ENCODE peak calls at places on chromosomes 16 and 17, in four cellular contexts. C, M, S and N are unnamed samples. For H3K27me3, the result is how much of the 10 kb centered on the place peaks cover.

GRCh38 chr16:60271382-60272180 is 1537.5 kb upstream of the GOT2 start:
- DNase-seq in C (no peak), S (no peak), M (no peak), N (no peak)

GRCh38 chr16:3467920-3468319 is 24.4 kb downstream of the NAA60 start:
- DNase-seq in S (no peak), C (no peak), M (no peak), N (peak)

GRCh38 chr16:61879-62281 is 8.3 kb downstream of the SNRNP25 start:
- DNase-seq in S (peak), M (peak), C (no peak), N (no peak)

GRCh38 chr16:89953671-89954406 is 5.3 kb downstream of the DEF8 start:
- DNase-seq in C (no peak), M (peak), S (no peak), N (no peak)

GRCh38 chr17:63961355-63962207 is 11.1 kb downstream of the SCN4A start:
- DNase-seq in M (peak), C (peak), S (no peak), N (peak)

GRCh38 chr16:83561876-83562275 is 245.9 kb upstream of the HSBP1 start:
- DNase-seq in S (no peak), C (peak), M (no peak), N (no peak)

GRCh38 chr17:37725601-37726146 is 19.2 kb downstream of the HNF1B start:
- DNase-seq in C (peak), S (no peak), M (peak), N (no peak)

GRCh38 chr17:57281887-57282653 is 25.7 kb downstream of the MSI2 start:
- DNase-seq in S (no peak), M (no peak), C (no peak), N (no peak)

GRCh38 chr16:49434733-49435132 is 61.1 kb downstream of the C16orf78 start:
- DNase-seq in C (no peak), S (peak), M (no peak), N (no peak)

GRCh38 chr17:30521766-30522165 is 44.6 kb downstream of the GOSR1 start:
- DNase-seq in S (no peak), C (no peak), M (no peak), N (no peak)

GRCh38 chr17:6970992-6971391 is 24.9 kb upstream of the ALOX12 start:
- DNase-seq in C (no peak), S (no peak), M (no peak), N (no peak)

GRCh38 chr16:11836653-11837244 is 14.6 kb downstream of the RSL1D1 start:
- DNase-seq in M (no peak), C (no peak), S (peak), N (peak)

GRCh38 chr17:73281926-73282325 is 20.2 kb upstream of the CPSF4L start:
- DNase-seq in M (no peak), S (no peak), C (no peak), N (no peak)

GRCh38 chr17:39002991-39003715 is 36.0 kb upstream of the FBXO47 start:
- DNase-seq in C (no peak), M (peak), S (no peak), N (no peak)

GRCh38 chr16:75252946-75253911 is 1.8 kb upstream of the BCAR1 start:
- DNase-seq in S (peak), C (peak), M (no peak), N (no peak)

GRCh38 chr17:75693500-75694481 is 26.7 kb downstream of the SAP30BP start:
- DNase-seq in M (peak), C (peak), S (peak), N (peak)

GRCh38 chr16:23149993-23150364 is 727 bp upstream of the USP31 start:
- DNase-seq in S (no peak), C (no peak), M (no peak), N (no peak)

GRCh38 chr16:80936410-80936809 is 70.3 kb downstream of the CMC2 start:
- DNase-seq in C (no peak), S (no peak), M (no peak), N (peak)

GRCh38 chr17:64661731-64661980 is 451 bp downstream of the SMURF2 start:
- DNase-seq in S (no peak), M (no peak), C (no peak), N (no peak)

GRCh38 chr17:58564971-58565370 is 50.5 kb upstream of the MTMR4 start:
- DNase-seq in C (no peak), M (no peak), S (no peak), N (no peak)

GRCh38 chr16:4261557-4262172 is 11.2 kb downstream of the TFAP4 start:
- DNase-seq in S (no peak), C (peak), M (no peak), N (no peak)

GRCh38 chr17:78341559-78342437 is 18.1 kb downstream of the SOCS3 start:
- DNase-seq in C (peak), S (peak), M (peak), N (peak)

GRCh38 chr16:46688101-46688656 is 799 bp downstream of the VPS35 start:
- DNase-seq in S (peak), C (no peak), M (no peak), N (peak)

GRCh38 chr17:50078430-50078829 is 16.7 kb upstream of the PDK2 start:
- DNase-seq in C (no peak), S (no peak), M (no peak), N (no peak)

GRCh38 chr16:58644765-58645487 is 15.3 kb upstream of the CNOT1 start:
- DNase-seq in M (no peak), C (no peak), S (no peak), N (peak)

GRCh38 chr16:57045694-57046381 is 46.5 kb upstream of the CPNE2 start:
- DNase-seq in M (peak), S (peak), C (peak), N (peak)

DNA sequence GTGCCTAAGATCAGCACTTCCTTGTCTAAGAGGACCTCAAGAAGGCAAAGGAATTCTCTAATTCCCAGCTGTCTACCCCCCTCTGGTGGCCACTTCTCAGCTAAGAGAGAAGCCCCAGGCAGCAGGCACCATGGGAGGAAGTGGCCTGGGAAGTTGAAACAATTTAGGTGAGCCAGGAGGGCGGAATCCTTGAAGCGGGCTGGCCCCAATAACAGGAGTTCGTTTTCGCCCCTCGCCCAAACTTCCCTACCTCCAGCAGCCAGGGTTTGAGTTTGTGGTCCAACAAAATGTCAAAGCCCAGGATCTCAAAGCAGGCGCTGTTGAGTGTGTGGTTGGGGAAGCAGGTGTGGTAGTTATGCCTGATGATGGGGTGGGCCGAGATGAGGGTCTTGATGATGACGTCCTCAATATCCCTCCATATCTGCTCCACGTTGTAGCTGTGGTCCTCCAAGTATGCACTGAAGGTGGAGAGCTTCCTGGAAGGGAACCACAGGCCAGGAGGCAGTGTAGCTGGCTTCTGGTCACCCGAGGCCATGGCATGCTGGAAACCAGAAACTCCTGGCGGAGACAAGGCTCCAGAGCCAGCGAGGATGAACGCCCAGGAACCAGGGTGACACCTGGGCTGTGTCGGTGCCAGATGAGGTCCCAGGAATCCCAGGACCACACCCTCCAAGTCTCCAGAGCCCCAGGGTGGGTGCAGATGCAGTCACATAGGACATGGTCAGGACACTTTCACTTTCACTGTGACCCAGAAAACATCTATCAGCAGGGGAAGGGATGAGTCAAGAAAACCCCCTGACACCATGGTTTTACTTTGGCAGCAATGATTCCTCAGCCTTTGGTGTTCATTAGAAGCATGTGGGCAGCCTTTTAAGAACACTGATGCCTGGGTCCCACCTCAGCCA is 25.6 kb downstream of the TTLL6 start:
- DNase-seq in M (peak), C (peak), S (no peak), N (peak)
- H3K4me3 ChIP-seq in M (no peak), C (no peak), S (no peak), N (no peak)

GRCh38 chr16:54937673-54938350 is 7.1 kb downstream of the IRX5 start:
- DNase-seq in M (no peak), S (no peak), C (no peak), N (no peak)
- H3K27me3 ChIP-seq in M (half or more), S (half or more), C (half or more), N (under half)

GRCh38 chr17:17206149-17206912 is at the start of gene PLD6:
- DNase-seq in M (peak), C (no peak), S (peak), N (peak)

GRCh38 chr17:17205368-17206148 is 575 bp downstream of the PLD6 start:
- DNase-seq in C (no peak), M (peak), S (peak), N (peak)

GRCh38 chr17:17203173-17203730 is 2.9 kb downstream of the PLD6 start:
- DNase-seq in C (no peak), S (no peak), M (no peak), N (no peak)

GRCh38 chr17:17204041-17204591 is 2.0 kb downstream of the PLD6 start:
- DNase-seq in M (no peak), S (no peak), C (no peak), N (no peak)

DNA sequence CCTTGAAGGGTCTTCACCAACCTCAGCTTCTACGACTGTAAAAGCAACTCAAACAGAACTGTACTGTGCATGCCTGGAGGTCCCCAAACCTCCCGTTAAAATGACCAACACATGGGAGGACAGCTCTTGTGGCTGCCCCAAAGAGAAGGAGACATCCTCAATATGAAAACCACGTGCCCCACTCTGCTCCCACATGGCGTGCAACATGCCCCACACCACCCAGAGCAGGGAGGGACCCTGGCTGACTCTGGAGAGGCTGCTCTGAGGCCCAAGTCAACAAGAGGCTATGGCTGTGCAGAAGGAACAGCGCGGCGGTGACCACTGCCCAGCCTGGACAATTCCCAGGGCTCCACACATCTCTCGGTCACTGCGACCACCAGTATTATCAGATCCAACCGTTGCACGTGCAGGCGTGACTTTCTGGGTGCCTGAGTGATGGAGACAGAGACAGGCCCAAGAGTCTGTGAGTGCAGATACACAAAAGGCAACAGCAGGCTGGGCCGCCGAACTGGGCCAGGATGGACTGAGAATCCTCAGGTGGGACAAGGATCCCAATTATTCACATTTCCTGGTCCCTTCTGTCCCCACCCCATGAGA is 1.4 kb downstream of the PLD6 start:
- DNase-seq in C (no peak), S (no peak), M (no peak), N (no peak)
- H3K4me3 ChIP-seq in C (no peak), S (peak), M (peak), N (peak)

DNA sequence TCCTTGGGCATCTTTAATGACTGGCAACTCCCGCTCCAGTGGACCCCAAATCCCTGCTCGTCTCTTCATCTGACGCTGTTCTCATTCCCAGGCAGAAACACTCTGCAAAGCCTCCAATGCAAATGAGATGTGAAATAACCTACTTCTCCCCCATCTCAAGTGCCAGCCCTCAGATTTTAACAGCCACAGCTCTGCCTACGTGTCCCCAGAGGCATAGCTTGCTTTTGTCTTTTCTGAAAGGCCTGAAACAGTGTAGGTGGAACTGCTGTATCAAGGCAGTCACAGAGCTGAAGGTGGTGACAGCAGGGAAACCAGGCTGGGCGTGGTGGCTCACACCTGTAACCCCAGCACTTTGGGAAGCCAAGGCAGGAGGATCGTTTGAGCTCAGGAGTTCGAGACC is 14.7 kb downstream of the RPH3AL start:
- DNase-seq in C (no peak), M (no peak), S (peak), N (no peak)
- H3K27me3 ChIP-seq in C (under half), M (under half), S (under half), N (under half)

GRCh38 chr16:87560428-87561199 is 41.7 kb upstream of the JPH3 start:
- DNase-seq in C (no peak), S (no peak), M (no peak), N (no peak)
- H3K4me3 ChIP-seq in C (no peak), S (no peak), M (no peak), N (no peak)

GRCh38 chr17:34607917-34608316 is 28.5 kb downstream of the TMEM132E start:
- DNase-seq in C (no peak), S (no peak), M (no peak), N (no peak)

GRCh38 chr17:34606721-34607120 is 27.3 kb downstream of the TMEM132E start:
- DNase-seq in M (no peak), C (no peak), S (no peak), N (no peak)

GRCh38 chr17:34610506-34610905 is 31.1 kb downstream of the TMEM132E start:
- DNase-seq in S (no peak), M (no peak), C (no peak), N (no peak)

GRCh38 chr17:34610038-34610437 is 30.7 kb downstream of the TMEM132E start:
- DNase-seq in M (no peak), C (no peak), S (no peak), N (no peak)

DNA sequence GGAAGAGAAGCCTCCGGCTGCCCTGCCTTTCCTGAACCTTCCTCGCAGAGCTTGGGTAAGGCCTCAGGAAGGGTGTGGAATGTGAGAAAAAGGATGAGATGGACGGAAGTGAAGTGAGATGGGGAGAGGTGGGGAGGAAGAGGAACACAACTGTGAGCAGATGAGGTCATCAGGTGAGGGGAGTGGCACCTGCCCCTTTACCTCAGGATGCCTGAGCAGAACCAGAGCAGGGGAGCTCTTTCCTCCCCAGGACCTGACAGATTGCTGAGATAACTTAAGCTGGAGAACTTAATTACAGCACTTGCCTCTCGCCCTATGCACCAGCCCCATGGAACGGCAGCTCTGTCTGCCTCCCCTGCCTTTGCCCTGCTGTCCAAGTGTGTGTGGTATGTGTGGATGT is 29.8 kb downstream of the TMEM132E start:
- DNase-seq in M (no peak), S (no peak), C (no peak), N (no peak)
- H3K27me3 ChIP-seq in M (under half), S (under half), C (under half), N (under half)